ENCODE peak calls at places on chromosomes 12 and 14, in nine cellular contexts. K, Q, A, P, H, U, F, X and W are unnamed samples.

GRCh38 chr12:28024231-28024995 is 51.9 kb upstream of the PTHLH start:
- DNase-seq in X (no peak), H (no peak), A (no peak), F (no peak), K (peak), Q (peak), U (no peak), P (no peak), W (no peak)

GRCh38 chr12:93243689-93244513 is 133.8 kb upstream of the NUDT4 start:
- DNase-seq in K (peak), U (no peak), X (no peak), Q (peak), A (peak), F (peak), P (no peak), H (peak), W (peak)

GRCh38 chr12:20549115-20549719 is 145.9 kb upstream of the SLCO1C1 start:
- DNase-seq in H (peak), K (peak), X (no peak), F (peak), U (no peak), P (no peak), A (peak), Q (peak), W (no peak)

GRCh38 chr12:54191550-54192022 is 2.8 kb upstream of the SMUG1 start:
- DNase-seq in A (peak), P (peak), K (peak), U (peak), Q (peak), H (peak), X (peak), F (peak), W (peak)

GRCh38 chr14:26370118-26370517 is 227.7 kb downstream of the NOVA1 start:
- DNase-seq in P (no peak), X (no peak), H (no peak), Q (peak), F (no peak), A (no peak), K (peak), U (no peak), W (no peak)

GRCh38 chr12:12266389-12266872 is 413 bp downstream of the LRP6 start:
- DNase-seq in Q (peak), P (no peak), F (peak), A (no peak), H (no peak), K (no peak), U (no peak), X (no peak), W (peak)

GRCh38 chr14:65069874-65070709 is 32.2 kb downstream of the MAX start:
- DNase-seq in A (peak), U (peak), F (peak), X (no peak), Q (no peak), P (no peak), H (no peak), K (no peak), W (peak)

GRCh38 chr14:70622111-70622712 is 19.5 kb upstream of the TTC9 start:
- DNase-seq in H (no peak), A (peak), X (no peak), P (peak), Q (peak), F (peak), K (peak), U (no peak), W (no peak)

GRCh38 chr14:76754586-76754985 is 6.7 kb upstream of the VASH1 start:
- DNase-seq in P (no peak), Q (no peak), U (no peak), X (no peak), F (no peak), A (no peak), H (no peak), K (no peak), W (no peak)

GRCh38 chr12:109275173-109275572 is 33.9 kb downstream of the FOXN4 start:
- DNase-seq in K (no peak), U (no peak), Q (no peak), P (no peak), F (no peak), A (no peak), X (no peak), H (no peak), W (no peak)

GRCh38 chr14:58549358-58549757 is 88.4 kb upstream of the DACT1 start:
- DNase-seq in P (no peak), X (no peak), F (no peak), U (no peak), H (no peak), K (no peak), A (no peak), Q (no peak), W (no peak)

GRCh38 chr14:62614117-62614516 is 431.1 kb downstream of the KCNH5 start:
- DNase-seq in U (no peak), P (no peak), A (no peak), Q (no peak), X (no peak), K (no peak), F (no peak), H (no peak), W (no peak)

GRCh38 chr14:61505815-61506809 is 184.7 kb downstream of the PRKCH start:
- DNase-seq in H (no peak), X (no peak), A (no peak), K (peak), P (no peak), Q (peak), U (no peak), F (no peak), W (no peak)

GRCh38 chr12:58925733-58926113 is 5.4 kb upstream of the LRIG3 start:
- DNase-seq in K (no peak), Q (no peak), X (no peak), P (no peak), A (no peak), U (no peak), F (no peak), H (no peak), W (no peak)

GRCh38 chr12:89203144-89203543 is 149.2 kb downstream of the DUSP6 start:
- DNase-seq in X (no peak), H (no peak), A (no peak), K (no peak), F (no peak), Q (no peak), P (no peak), U (no peak), W (no peak)

GRCh38 chr14:77005559-77005958 is 22.9 kb downstream of the IRF2BPL start:
- DNase-seq in X (no peak), A (no peak), H (no peak), U (no peak), Q (no peak), K (no peak), P (no peak), F (no peak), W (no peak)

GRCh38 chr14:58152569-58152857 is 500 bp upstream of the ARMH4 start:
- DNase-seq in F (no peak), U (no peak), K (no peak), H (no peak), A (no peak), Q (no peak), X (no peak), P (no peak), W (no peak)

GRCh38 chr14:32453857-32454810 is 125.0 kb downstream of the AKAP6 start:
- DNase-seq in A (no peak), H (peak), Q (no peak), F (no peak), K (no peak), U (no peak), P (no peak), X (no peak), W (no peak)

GRCh38 chr12:51065530-51065929 is 17.4 kb downstream of the LETMD1 start:
- DNase-seq in U (no peak), H (no peak), K (no peak), X (no peak), A (no peak), P (no peak), Q (no peak), F (no peak), W (no peak)

GRCh38 chr12:120598674-120599463 is 17.7 kb upstream of the POP5 start:
- DNase-seq in H (no peak), K (peak), P (no peak), U (peak), Q (peak), X (no peak), F (no peak), A (peak), W (peak)

GRCh38 chr14:21978999-21979314 is 305.3 kb upstream of the OR4E1 start:
- DNase-seq in F (no peak), A (no peak), K (no peak), U (no peak), H (no peak), Q (no peak), P (no peak), X (no peak), W (no peak)

GRCh38 chr14:21974741-21975140 is 301.1 kb upstream of the OR4E1 start:
- DNase-seq in A (no peak), P (no peak), U (no peak), Q (no peak), K (no peak), H (no peak), X (no peak), F (no peak), W (no peak)

DNA sequence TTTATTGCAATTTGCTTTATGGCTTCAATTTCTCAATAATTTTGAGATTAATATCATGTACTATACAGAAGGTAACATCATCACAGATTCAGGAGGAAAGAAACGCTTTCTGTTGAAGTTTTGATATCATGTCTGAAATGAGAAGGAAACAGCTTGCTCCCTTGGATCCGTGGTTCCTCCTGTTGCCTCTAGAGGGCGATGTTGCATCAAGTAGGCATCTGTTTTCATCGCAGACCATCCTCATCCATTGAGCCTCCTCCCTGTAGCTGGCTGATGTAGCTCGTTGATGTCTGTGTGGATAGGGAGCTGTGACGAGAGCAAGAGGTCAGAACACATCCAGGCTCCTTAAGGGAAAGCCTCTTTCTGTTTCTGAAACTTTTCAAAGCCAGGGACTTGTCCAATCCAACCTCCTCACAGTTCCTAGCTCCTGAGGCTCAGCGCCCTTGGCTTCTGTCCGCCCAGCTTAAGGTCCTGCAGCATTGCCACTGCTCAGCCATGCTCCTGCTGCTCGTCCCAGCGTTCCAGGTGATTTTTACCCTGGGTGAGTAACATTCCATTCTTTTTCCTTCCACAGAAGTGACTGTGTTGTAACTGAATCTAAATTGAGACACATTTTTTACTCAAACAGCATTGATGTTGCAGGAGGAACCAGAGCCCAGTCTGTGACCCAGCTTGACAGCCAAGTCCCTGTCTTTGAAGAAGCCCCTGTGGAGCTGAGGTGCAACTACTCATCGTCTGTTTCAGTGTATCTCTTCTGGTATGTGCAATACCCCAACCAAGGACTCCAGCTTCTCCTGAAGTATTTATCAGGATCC is 304.8 kb upstream of the OR4E1 start:
- DNase-seq in K (peak), Q (peak), H (peak), U (no peak), A (peak), P (peak), F (peak), X (no peak), W (no peak)
- TF ChIP-seq CTCF in K (peak), Q (peak), H (peak), U (peak), A (peak), P (peak), F (peak), X (peak), W (no peak)

DNA sequence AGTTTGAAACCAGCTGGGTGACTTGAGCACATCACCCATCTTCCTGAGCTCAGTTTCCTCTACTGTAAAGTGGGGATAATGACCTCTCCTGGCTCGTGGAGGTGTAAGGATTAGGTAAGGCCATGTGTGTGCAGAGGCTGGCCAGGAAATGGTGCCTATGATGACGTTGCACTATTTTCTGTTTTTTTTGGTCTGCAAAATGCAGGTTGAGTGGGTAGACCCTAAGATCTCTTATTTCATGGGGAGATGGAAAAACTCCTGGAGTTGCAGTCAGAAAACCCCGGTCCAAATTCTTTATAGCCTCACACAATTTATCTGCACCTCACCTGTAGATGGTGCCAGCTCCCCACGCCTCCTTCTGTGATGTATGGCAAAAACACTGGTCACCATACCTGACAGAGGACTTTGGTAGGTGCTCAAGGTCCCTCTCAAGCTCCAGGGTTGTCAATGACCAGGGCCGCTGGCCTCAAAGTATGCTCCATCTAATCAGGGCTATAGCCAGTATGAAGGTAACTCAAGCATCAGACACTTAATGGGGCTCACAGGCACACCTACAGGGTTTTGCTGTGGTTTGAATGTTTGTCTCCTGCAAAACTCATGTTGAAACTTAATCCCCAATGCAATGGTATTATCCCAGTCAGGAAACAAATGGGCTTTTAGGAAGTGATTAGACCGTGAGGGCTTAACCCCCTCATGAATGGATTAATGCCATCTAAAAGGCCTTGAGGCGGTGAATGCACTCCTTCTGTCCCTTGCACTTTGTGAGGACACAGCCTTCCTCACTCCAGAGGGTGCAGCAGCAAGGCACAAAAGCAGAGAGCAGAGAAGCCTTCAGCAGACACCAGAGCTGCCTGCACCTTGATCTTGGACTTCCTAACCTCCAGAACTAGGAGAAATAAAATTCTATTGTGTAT is 17.6 kb downstream of the C14orf132 start:
- DNase-seq in H (no peak), U (no peak), P (no peak), A (peak), F (no peak), X (no peak), Q (no peak), K (no peak), W (no peak)
- TF ChIP-seq CTCF in H (no peak), U (no peak), P (no peak), A (peak), F (no peak), X (no peak), Q (no peak), K (no peak), W (no peak)

GRCh38 chr12:77152623-77153193 is 87.3 kb upstream of the E2F7 start:
- DNase-seq in U (no peak), A (peak), F (no peak), K (peak), X (no peak), Q (peak), P (no peak), H (no peak), W (no peak)
- TF ChIP-seq CTCF in U (no peak), A (peak), F (peak), K (peak), X (no peak), Q (peak), P (no peak), H (no peak), W (no peak)

GRCh38 chr12:29591140-29592020 is 93.9 kb upstream of the OVCH1 start:
- DNase-seq in P (no peak), U (no peak), Q (peak), K (peak), A (no peak), H (no peak), X (no peak), F (no peak), W (no peak)
- TF ChIP-seq CTCF in P (no peak), U (no peak), Q (peak), K (peak), A (no peak), H (no peak), X (peak), F (no peak), W (no peak)

DNA sequence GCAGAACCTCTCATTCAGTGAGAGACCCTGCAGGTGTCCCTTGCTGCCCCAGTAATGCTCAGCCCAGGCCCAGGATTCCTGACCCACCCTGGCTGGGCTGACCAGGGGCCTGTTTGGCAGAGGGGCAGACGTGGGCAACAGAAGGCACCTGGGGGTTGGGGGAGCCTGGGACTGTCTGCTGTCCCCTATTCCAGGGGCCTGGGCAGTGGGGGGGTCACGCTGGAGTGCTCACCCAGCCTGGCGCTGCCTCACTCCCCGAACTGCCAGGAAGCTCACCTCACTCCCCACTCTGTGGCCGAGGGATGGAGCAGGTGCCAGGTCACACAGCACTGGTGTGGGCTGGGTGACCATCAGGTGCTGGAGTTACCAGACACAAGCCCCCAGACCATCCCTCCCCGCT is 22.6 kb upstream of the NUDT14 start:
- DNase-seq in Q (no peak), P (no peak), H (no peak), U (no peak), X (no peak), F (no peak), A (no peak), K (no peak), W (no peak)
- TF ChIP-seq CTCF in Q (no peak), P (no peak), H (no peak), U (no peak), X (no peak), F (no peak), A (no peak), K (no peak), W (no peak)

GRCh38 chr12:125856899-125857298 is 791.7 kb downstream of the AACS start:
- DNase-seq in X (no peak), Q (no peak), P (no peak), H (no peak), A (no peak), F (no peak), K (no peak), U (no peak), W (no peak)
- TF ChIP-seq CTCF in X (no peak), Q (no peak), P (no peak), H (no peak), A (no peak), F (no peak), K (no peak), U (no peak), W (no peak)

DNA sequence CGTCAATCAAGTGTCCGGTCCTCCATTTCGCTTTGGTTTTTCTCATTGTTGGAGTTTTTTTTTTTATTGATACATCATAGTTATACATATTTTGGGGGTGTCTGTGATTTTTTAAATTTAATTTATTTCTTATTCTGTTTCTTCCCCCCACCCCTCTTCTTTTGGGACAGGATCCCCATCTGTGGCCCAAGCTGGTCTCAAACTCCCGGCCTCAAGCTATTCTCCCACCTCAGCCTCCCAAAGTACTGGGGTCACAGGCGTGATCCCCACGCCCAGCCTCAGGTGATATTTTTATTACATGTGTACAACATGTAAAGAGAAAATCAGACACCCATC is 51.3 kb upstream of the ZFP36L1 start:
- DNase-seq in P (no peak), A (no peak), F (no peak), Q (no peak), H (no peak), K (no peak), U (no peak), X (no peak), W (no peak)
- TF ChIP-seq CTCF in P (peak), A (no peak), F (no peak), Q (no peak), H (no peak), K (no peak), U (no peak), X (no peak), W (no peak)

GRCh38 chr12:102659200-102659911 is 179.0 kb upstream of the IGF1 start:
- DNase-seq in Q (no peak), U (no peak), A (no peak), K (no peak), H (no peak), P (no peak), X (no peak), F (no peak), W (no peak)
- TF ChIP-seq CTCF in Q (no peak), U (no peak), A (no peak), K (no peak), H (no peak), P (no peak), X (no peak), F (no peak), W (no peak)